ENCODE peak calls at places on chromosomes 16 and 17, in ten cellular contexts. U is CD8-positive, alpha-beta memory T cell; I is EL; Y is endothelial cell; H is GM12892; E is activated CD4-positive, CD25-positive, alpha-beta regulatory T cell; Q is naive thymus-derived CD8-positive, alpha-beta T cell; R is COR-L47; N is M059J; P is DMS79. V is an unnamed sample.

GRCh38 chr17:77817953-77818352 is 140.6 kb upstream of the TNRC6C start:
- DNase-seq in U (no peak), I (peak; percentile 53), Y (no peak), H (no peak), E (no peak), Q (no peak), R (no peak), N (peak; percentile 48), P (no peak), V (no peak)

GRCh38 chr17:29007456-29008455 is 1.9 kb upstream of the SEZ6 start:
- DNase-seq in U (no peak), I (peak; percentile 70), Y (no peak), H (no peak), E (no peak), Q (no peak), R (no peak), N (peak; percentile 81), P (peak; percentile 30), V (peak; percentile 81)

GRCh38 chr16:85185701-85186100 is 73.4 kb upstream of the CIBAR2 start:
- DNase-seq in U (no peak), I (no peak), Y (no peak), H (no peak), E (no peak), Q (no peak), R (no peak), N (no peak), P (no peak), V (no peak)

GRCh38 chr17:56478836-56479447 is 114.6 kb upstream of the NOG start:
- DNase-seq in U (no peak), I (peak; percentile 35), Y (peak; percentile 32), H (no peak), E (no peak), Q (no peak), R (no peak), N (peak; percentile 57), P (no peak), V (no peak)

GRCh38 chr17:75695141-75695829 is 26.0 kb upstream of the ITGB4 start:
- DNase-seq in U (no peak), I (peak; percentile 80), Y (no peak), H (no peak), E (no peak), Q (no peak), R (no peak), N (peak; percentile 80), P (no peak), V (peak; percentile 26)

GRCh38 chr16:52912565-52913173 is 140.0 kb downstream of the CHD9NB start:
- DNase-seq in U (no peak), I (peak; percentile 31), Y (peak; percentile 74), H (peak; percentile 18), E (no peak), Q (no peak), R (peak; percentile 76), N (peak; percentile 61), P (no peak), V (peak; percentile 69)

GRCh38 chr16:73094371-73094770 is 46.4 kb upstream of the ZFHX3 start:
- DNase-seq in U (no peak), I (no peak), Y (no peak), H (no peak), E (no peak), Q (no peak), R (no peak), N (no peak), P (no peak), V (no peak)

GRCh38 chr17:62098623-62099231 is 33.6 kb upstream of the MED13 start:
- DNase-seq in U (no peak), I (no peak), Y (no peak), H (peak; percentile 48), E (no peak), Q (no peak), R (no peak), N (no peak), P (no peak), V (no peak)

GRCh38 chr17:35082073-35082657 is 18.7 kb upstream of the RFFL start:
- DNase-seq in U (no peak), I (peak; percentile 96), Y (no peak), H (no peak), E (no peak), Q (no peak), R (peak; percentile 66), N (peak; percentile 97), P (peak; percentile 83), V (peak; percentile 20)

GRCh38 chr17:57522436-57523005 is 222.6 kb downstream of the CCDC182 start:
- DNase-seq in U (no peak), I (no peak), Y (no peak), H (no peak), E (no peak), Q (no peak), R (no peak), N (no peak), P (no peak), V (no peak)

GRCh38 chr16:87874639-87875472 is 5.5 kb upstream of the SLC7A5 start:
- DNase-seq in U (no peak), I (no peak), Y (no peak), H (no peak), E (no peak), Q (no peak), R (no peak), N (no peak), P (no peak), V (no peak)

GRCh38 chr16:23949630-23950290 is 114.0 kb downstream of the PRKCB start:
- DNase-seq in U (peak; percentile 81), I (no peak), Y (no peak), H (peak; percentile 29), E (peak; percentile 65), Q (peak; percentile 82), R (no peak), N (no peak), P (no peak), V (no peak)

GRCh38 chr16:84514874-84515835 is 10.7 kb upstream of the MEAK7 start:
- DNase-seq in U (peak; percentile 85), I (no peak), Y (no peak), H (peak; percentile 78), E (peak; percentile 37), Q (peak; percentile 88), R (no peak), N (no peak), P (peak; percentile 24), V (no peak)

GRCh38 chr16:83095926-83096692 is 469.3 kb downstream of the CDH13 start:
- DNase-seq in U (no peak), I (peak; percentile 65), Y (no peak), H (no peak), E (no peak), Q (no peak), R (no peak), N (peak; percentile 69), P (no peak), V (no peak)

GRCh38 chr17:57724038-57724728 is 20.9 kb downstream of the CCDC182 start:
- DNase-seq in U (no peak), I (no peak), Y (no peak), H (peak; percentile 42), E (no peak), Q (no peak), R (no peak), N (peak; percentile 41), P (no peak), V (peak; percentile 24)

GRCh38 chr16:49918257-49918656 is 62.3 kb upstream of the ZNF423 start:
- DNase-seq in U (no peak), I (no peak), Y (no peak), H (no peak), E (no peak), Q (no peak), R (no peak), N (no peak), P (no peak), V (no peak)

GRCh38 chr16:19700319-19700781 is 17.7 kb downstream of the KNOP1 start:
- DNase-seq in U (no peak), I (peak; percentile 31), Y (no peak), H (no peak), E (no peak), Q (no peak), R (peak; percentile 62), N (peak; percentile 72), P (no peak), V (peak; percentile 17)

GRCh38 chr17:69577098-69577497 is 162.6 kb downstream of the MAP2K6 start:
- DNase-seq in U (no peak), I (no peak), Y (no peak), H (no peak), E (no peak), Q (no peak), R (no peak), N (no peak), P (no peak), V (no peak)

GRCh38 chr17:43644081-43644480 is 17.6 kb downstream of the MEOX1 start:
- DNase-seq in U (no peak), I (no peak), Y (no peak), H (no peak), E (no peak), Q (no peak), R (no peak), N (no peak), P (no peak), V (no peak)

GRCh38 chr17:74853669-74854068 is 6.0 kb downstream of the GRIN2C start:
- DNase-seq in U (no peak), I (no peak), Y (no peak), H (no peak), E (no peak), Q (no peak), R (no peak), N (no peak), P (no peak), V (no peak)

GRCh38 chr16:4179020-4179419 is 62.8 kb upstream of the ADCY9 start:
- DNase-seq in U (no peak), I (peak; percentile 43), Y (no peak), H (no peak), E (no peak), Q (no peak), R (no peak), N (no peak), P (no peak), V (peak; percentile 53)

GRCh38 chr17:39174907-39175694 is 9.1 kb upstream of the ARL5C start:
- DNase-seq in U (peak; percentile 67), I (peak; percentile 67), Y (peak; percentile 76), H (peak; percentile 93), E (peak; percentile 65), Q (peak; percentile 70), R (peak; percentile 56), N (peak; percentile 40), P (peak; percentile 37), V (peak; percentile 57)

GRCh38 chr17:7042507-7043194 is 1.2 kb downstream of the SLC16A11 start:
- DNase-seq in U (peak; percentile 45), I (no peak), Y (no peak), H (no peak), E (peak; percentile 24), Q (peak; percentile 39), R (no peak), N (no peak), P (no peak), V (no peak)

GRCh38 chr17:36647598-36647997 is 46.2 kb downstream of the MRM1 start:
- DNase-seq in U (no peak), I (no peak), Y (peak; percentile 35), H (no peak), E (no peak), Q (no peak), R (no peak), N (no peak), P (no peak), V (no peak)

GRCh38 chr17:682150-682549 is 32.5 kb downstream of the VPS53 start:
- DNase-seq in U (no peak), I (no peak), Y (no peak), H (no peak), E (no peak), Q (no peak), R (no peak), N (no peak), P (no peak), V (no peak)

GRCh38 chr17:64327201-64327930 is 63.3 kb downstream of the PECAM1 start:
- DNase-seq in U (no peak), I (no peak), Y (no peak), H (no peak), E (no peak), Q (no peak), R (peak; percentile 19), N (peak; percentile 62), P (no peak), V (no peak)

GRCh38 chr17:62966426-62967110 is 533 bp downstream of the TANC2 start:
- DNase-seq in U (no peak), I (peak; percentile 26), Y (peak; percentile 41), H (no peak), E (no peak), Q (peak; percentile 52), R (no peak), N (peak; percentile 32), P (no peak), V (no peak)

GRCh38 chr16:79296491-79296890 is 304.0 kb downstream of the MAF start:
- DNase-seq in U (peak; percentile 17), I (no peak), Y (no peak), H (no peak), E (no peak), Q (no peak), R (no peak), N (no peak), P (no peak), V (no peak)